ENCODE peak calls at places on chromosomes 5 and 9, in ten cellular contexts. C is cardiac muscle cell; U is esophagus squamous epithelium; D is IMR-90; A is CD8-positive, alpha-beta T cell; I is DND-41; V is adrenal gland; R is fibroblast of lung; O is RWPE2; Z is body of pancreas. W is an unnamed sample. For H3K4me1 and H3K9me3, the result is how much of the 10 kb centered on the place peaks cover.

GRCh38 chr9:81083062-81083461 is 606.3 kb downstream of the TLE1 start:
- DNase-seq in V (no peak), Z (no peak), D (peak), C (peak), I (no peak), U (no peak), R (peak), O (no peak), A (no peak), W (no peak)

GRCh38 chr9:91395553-91396470 is 27.8 kb downstream of the NFIL3 start:
- DNase-seq in U (no peak), I (no peak), D (peak), Z (no peak), C (no peak), O (no peak), A (no peak), V (no peak), R (peak), W (peak)

GRCh38 chr5:33448118-33448517 is 7.4 kb downstream of the TARS1 start:
- DNase-seq in A (no peak), R (no peak), C (no peak), I (no peak), Z (no peak), O (no peak), U (no peak), V (no peak), D (no peak), W (no peak)

GRCh38 chr5:133565993-133566392 is 46.3 kb downstream of the FSTL4 start:
- DNase-seq in D (peak), V (peak), U (no peak), O (no peak), Z (peak), R (peak), C (peak), I (peak), A (no peak), W (no peak)

GRCh38 chr5:135821802-135822201 is 12.7 kb upstream of the SLC25A48 start:
- DNase-seq in V (no peak), A (no peak), U (no peak), O (no peak), D (no peak), I (no peak), C (no peak), R (no peak), Z (no peak), W (no peak)

GRCh38 chr5:10376530-10376929 is 23.0 kb downstream of the MARCHF6 start:
- DNase-seq in C (no peak), I (peak), U (no peak), A (no peak), Z (no peak), V (no peak), D (no peak), R (no peak), O (no peak), W (no peak)

GRCh38 chr9:38694676-38695075 is 25.3 kb downstream of the FAM240B start:
- DNase-seq in C (no peak), V (no peak), U (no peak), A (no peak), R (no peak), Z (no peak), O (no peak), D (no peak), I (no peak), W (no peak)

GRCh38 chr5:115977988-115978387 is 15.7 kb downstream of the LVRN start:
- DNase-seq in V (no peak), U (no peak), Z (no peak), R (peak), A (no peak), D (peak), C (no peak), I (no peak), O (no peak), W (no peak)

GRCh38 chr5:113606298-113607134 is 93.0 kb downstream of the YTHDC2 start:
- DNase-seq in I (peak), A (peak), O (no peak), V (peak), C (peak), D (peak), R (peak), Z (peak), U (no peak), W (peak)

GRCh38 chr5:20678814-20679298 is 690.9 kb upstream of the CDH18 start:
- DNase-seq in O (peak), U (no peak), A (no peak), I (no peak), C (no peak), V (no peak), D (peak), Z (peak), R (peak), W (no peak)

GRCh38 chr5:176721509-176721908 is 74.2 kb downstream of the TSPAN17 start:
- DNase-seq in I (no peak), R (no peak), A (no peak), D (no peak), Z (no peak), U (no peak), C (no peak), V (no peak), O (no peak), W (no peak)

GRCh38 chr9:70218767-70219166 is 40.0 kb upstream of the SMC5 start:
- DNase-seq in I (no peak), U (no peak), C (no peak), D (peak), O (no peak), V (no peak), A (no peak), R (peak), Z (no peak), W (no peak)

GRCh38 chr5:135553688-135554462 is 18.1 kb upstream of the NEUROG1 start:
- DNase-seq in V (no peak), D (peak), R (no peak), Z (peak), U (no peak), C (peak), O (no peak), A (no peak), I (no peak), W (no peak)

GRCh38 chr5:103389362-103389761 is 130.8 kb downstream of the MACIR start:
- DNase-seq in I (no peak), V (no peak), D (no peak), U (no peak), O (no peak), Z (no peak), R (no peak), C (no peak), A (no peak), W (no peak)

GRCh38 chr9:113541019-113541900 is 77.7 kb downstream of the RGS3 start:
- DNase-seq in V (peak), D (peak), U (no peak), Z (peak), O (peak), C (peak), A (no peak), R (peak), I (no peak), W (no peak)

GRCh38 chr5:135831439-135832262 is 2.8 kb upstream of the SLC25A48 start:
- DNase-seq in A (no peak), Z (no peak), V (no peak), D (no peak), I (no peak), U (no peak), O (peak), C (no peak), R (no peak), W (no peak)

GRCh38 chr9:89743216-89743575 is 138.4 kb downstream of the GADD45G start:
- DNase-seq in V (no peak), O (no peak), Z (no peak), I (peak), A (no peak), C (no peak), R (no peak), U (no peak), D (no peak), W (no peak)

GRCh38 chr9:134283111-134283515 is 43.1 kb upstream of the RXRA start:
- DNase-seq in D (peak), U (no peak), Z (peak), R (peak), A (no peak), O (no peak), I (no peak), V (no peak), C (no peak), W (no peak)

GRCh38 chr5:108380531-108381021 is 1.3 kb downstream of the FBXL17 start:
- DNase-seq in D (peak), I (peak), A (peak), U (no peak), O (no peak), Z (peak), V (peak), R (peak), C (peak), W (peak)

GRCh38 chr5:159208508-159209437 is 580 bp downstream of the RNF145 start:
- DNase-seq in C (peak), O (no peak), V (peak), D (peak), Z (peak), R (peak), U (no peak), A (peak), I (peak), W (peak)

GRCh38 chr9:123354806-123355508 is 1.0 kb upstream of the CRB2 start:
- DNase-seq in O (no peak), R (no peak), V (no peak), U (no peak), A (no peak), D (no peak), I (no peak), C (no peak), Z (no peak), W (no peak)

GRCh38 chr9:99185904-99186303 is 35.8 kb downstream of the ALG2 start:
- DNase-seq in D (no peak), R (no peak), U (no peak), Z (no peak), V (no peak), I (no peak), O (no peak), A (no peak), C (no peak), W (no peak)

GRCh38 chr9:4922730-4923129 is 62.3 kb upstream of the JAK2 start:
- DNase-seq in C (no peak), D (no peak), A (no peak), R (no peak), I (no peak), Z (no peak), U (no peak), V (no peak), O (no peak), W (no peak)
- H3K27ac ChIP-seq in C (peak), D (no peak), A (no peak), R (no peak), I (no peak), Z (no peak), U (no peak), V (no peak), O (no peak), W (no peak)

DNA sequence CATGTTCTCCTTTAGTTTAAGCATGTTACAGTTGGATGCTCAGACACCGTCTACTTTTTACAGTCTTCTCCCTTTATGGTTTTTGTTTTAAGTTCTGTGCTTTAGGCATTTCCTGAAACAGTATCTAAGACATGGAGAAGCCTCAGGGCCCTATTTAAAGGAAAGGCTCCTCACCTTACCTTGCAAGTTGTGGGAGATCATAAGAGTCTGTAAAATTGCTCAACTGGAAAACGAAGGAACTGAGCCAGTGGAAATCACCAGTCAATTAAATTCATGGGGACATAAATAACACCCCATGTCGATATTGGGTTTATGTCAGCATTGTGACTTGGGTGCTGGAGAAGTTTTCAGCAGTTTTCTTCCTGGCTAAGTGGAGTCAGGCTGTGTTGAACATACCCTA is 239.2 kb downstream of the KIF4B start:
- DNase-seq in Z (no peak), V (no peak), C (no peak), D (no peak), A (no peak), I (no peak), R (no peak), U (no peak), O (no peak), W (no peak)
- H3K4me1 ChIP-seq in Z (under half), V (under half), C (under half), D (under half), A (under half), I (under half), R (under half), U (half or more), O (under half), W (under half)

GRCh38 chr9:93267091-93267541 is 83.2 kb downstream of the WNK2 start:
- DNase-seq in A (no peak), C (no peak), D (no peak), R (no peak), O (no peak), V (peak), U (no peak), I (no peak), Z (no peak), W (no peak)

GRCh38 chr9:93268551-93269314 is 84.8 kb downstream of the WNK2 start:
- DNase-seq in Z (peak), V (no peak), C (no peak), A (no peak), U (no peak), D (no peak), O (no peak), I (peak), R (no peak), W (peak)

GRCh38 chr9:93266521-93267001 is 82.6 kb downstream of the WNK2 start:
- DNase-seq in A (no peak), I (no peak), R (no peak), C (no peak), V (peak), Z (no peak), D (no peak), O (no peak), U (no peak), W (no peak)

GRCh38 chr9:93267681-93268505 is 84.0 kb downstream of the WNK2 start:
- DNase-seq in U (no peak), D (no peak), I (no peak), A (no peak), V (no peak), O (no peak), R (no peak), Z (no peak), C (no peak), W (no peak)

GRCh38 chr9:93270976-93271375 is 87.0 kb downstream of the WNK2 start:
- DNase-seq in R (no peak), V (no peak), C (no peak), A (no peak), D (no peak), Z (no peak), I (no peak), O (no peak), U (no peak), W (peak)
- H3K9me3 ChIP-seq in R (under half), V (under half), C (under half), A (under half), D (under half), Z (under half), I (under half), O (under half), U (under half), W (under half)

DNA sequence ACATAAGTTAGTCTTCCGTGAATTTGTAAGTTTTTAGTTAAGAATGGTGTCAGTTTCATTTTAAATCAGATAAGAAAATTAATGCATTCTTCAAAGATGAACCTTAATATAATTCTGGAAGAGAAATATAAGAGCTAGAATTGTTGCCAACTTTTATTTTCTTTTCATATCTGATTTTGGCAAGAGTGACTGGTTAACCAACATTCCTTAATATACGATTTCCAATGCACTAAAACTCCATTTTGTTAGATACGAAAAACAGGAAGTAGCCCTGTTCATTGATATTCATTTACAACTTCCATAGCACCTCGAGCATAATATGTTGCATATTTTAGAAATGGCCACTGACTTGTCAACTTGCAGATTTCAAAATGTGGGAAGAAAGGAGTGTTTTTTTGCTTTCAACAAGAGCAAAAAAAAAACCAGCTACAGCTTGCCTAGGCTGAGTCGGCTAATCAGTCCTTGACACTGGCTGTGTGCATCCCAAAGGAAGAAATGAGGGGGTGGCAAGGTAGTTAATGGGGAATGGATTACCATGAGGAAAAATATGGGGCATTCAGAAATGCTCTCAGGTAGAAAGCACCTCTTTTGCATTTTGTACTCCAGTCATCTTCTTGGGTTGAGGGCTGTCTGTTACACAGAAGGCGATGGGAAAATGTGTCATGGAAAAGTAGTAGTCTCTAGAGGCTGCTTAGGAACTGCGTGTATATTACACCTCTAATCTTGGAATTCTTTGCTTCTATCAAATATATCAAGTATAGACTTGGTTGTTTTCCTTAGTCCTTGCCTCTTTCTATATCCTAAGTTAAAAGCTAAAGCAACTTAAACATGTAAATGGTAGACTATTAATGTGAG is 3.9 kb downstream of the MAP3K1 start:
- DNase-seq in O (no peak), C (no peak), I (no peak), A (no peak), Z (no peak), V (no peak), D (no peak), U (no peak), R (peak), W (no peak)
- H3K27ac ChIP-seq in O (peak), C (no peak), I (no peak), A (no peak), Z (peak), V (peak), D (peak), U (peak), R (peak), W (peak)